ENCODE peak calls at places on chromosome 6, in ten cellular contexts. D is brain microvascular endothelial cell, L is germinal center, X is NCI-H510A treated with DMSO at 0.1 percent for 48 hours, A is T-cell, I is amygdala, U is non-pigmented ciliary epithelial cell, K is GM18507, S is cardiac fibroblast, E is body of pancreas. Z is an unnamed sample.

GRCh38 chr6:128919412-128919811 is 36.5 kb downstream of the LAMA2 start:
- DNase-seq in D (no peak), L (no peak), X (no peak), A (no peak), I (no peak), U (no peak), K (no peak), S (peak), E (no peak), Z (no peak)

GRCh38 chr6:43733471-43734293 is 36.3 kb upstream of the VEGFA start:
- DNase-seq in D (no peak), L (no peak), X (no peak), A (no peak), I (no peak), U (no peak), K (peak), S (no peak), E (no peak), Z (no peak)

GRCh38 chr6:1312444-1313363 is 806 bp downstream of the FOXQ1 start:
- DNase-seq in D (no peak), L (peak), X (no peak), A (no peak), I (no peak), U (no peak), K (no peak), S (no peak), E (peak), Z (no peak)

GRCh38 chr6:32689531-32690505 is 23.4 kb upstream of the HLA-DQB1 start:
- DNase-seq in D (peak), L (peak), X (no peak), A (no peak), I (no peak), U (no peak), K (no peak), S (no peak), E (no peak), Z (no peak)

GRCh38 chr6:87959083-87959482 is 88.6 kb upstream of the SPACA1 start:
- DNase-seq in D (no peak), L (no peak), X (no peak), A (no peak), I (no peak), U (no peak), K (no peak), S (no peak), E (no peak), Z (no peak)

GRCh38 chr6:31725502-31726350 is 2.6 kb downstream of the MPIG6B start:
- DNase-seq in D (no peak), L (no peak), X (no peak), A (no peak), I (no peak), U (no peak), K (no peak), S (peak), E (no peak), Z (peak)

GRCh38 chr6:85186546-85187170 is 263.2 kb upstream of the NT5E start:
- DNase-seq in D (no peak), L (no peak), X (no peak), A (no peak), I (no peak), U (no peak), K (no peak), S (peak), E (no peak), Z (no peak)

GRCh38 chr6:16653226-16653625 is 108.0 kb downstream of the ATXN1 start:
- DNase-seq in D (no peak), L (no peak), X (no peak), A (no peak), I (no peak), U (no peak), K (no peak), S (no peak), E (no peak), Z (no peak)

GRCh38 chr6:97632392-97632791 is 349.4 kb upstream of the MMS22L start:
- DNase-seq in D (no peak), L (no peak), X (no peak), A (no peak), I (no peak), U (no peak), K (no peak), S (no peak), E (no peak), Z (no peak)

GRCh38 chr6:128601060-128601459 is 80.7 kb upstream of the PTPRK start:
- DNase-seq in D (peak), L (no peak), X (no peak), A (no peak), I (no peak), U (peak), K (no peak), S (peak), E (peak), Z (peak)

GRCh38 chr6:162379762-162380409 is 347.7 kb downstream of the PRKN start:
- DNase-seq in D (peak), L (no peak), X (peak), A (no peak), I (no peak), U (no peak), K (no peak), S (no peak), E (no peak), Z (no peak)

GRCh38 chr6:72553531-72554202 is 68.2 kb upstream of the KCNQ5 start:
- DNase-seq in D (peak), L (no peak), X (peak), A (no peak), I (no peak), U (peak), K (no peak), S (peak), E (no peak), Z (peak)

GRCh38 chr6:137286926-137287325 is 67.7 kb upstream of the IFNGR1 start:
- DNase-seq in D (no peak), L (no peak), X (no peak), A (no peak), I (no peak), U (no peak), K (no peak), S (no peak), E (no peak), Z (no peak)

GRCh38 chr6:160387887-160388286 is 39.7 kb downstream of the SLC22A3 start:
- DNase-seq in D (no peak), L (no peak), X (no peak), A (no peak), I (no peak), U (no peak), K (no peak), S (peak), E (no peak), Z (peak)

GRCh38 chr6:138480279-138480949 is 18.9 kb downstream of the NHSL1 start:
- DNase-seq in D (no peak), L (no peak), X (no peak), A (no peak), I (no peak), U (no peak), K (no peak), S (no peak), E (peak), Z (no peak)

GRCh38 chr6:42010185-42010872 is 40.0 kb upstream of the TAF8 start:
- DNase-seq in D (no peak), L (peak), X (peak), A (no peak), I (no peak), U (no peak), K (no peak), S (peak), E (no peak), Z (no peak)

GRCh38 chr6:137258170-137258569 is 39.0 kb upstream of the IFNGR1 start:
- DNase-seq in D (peak), L (no peak), X (no peak), A (no peak), I (no peak), U (no peak), K (no peak), S (peak), E (no peak), Z (no peak)

GRCh38 chr6:56226946-56227879 is 20.2 kb downstream of the COL21A1 start:
- DNase-seq in D (peak), L (no peak), X (no peak), A (no peak), I (no peak), U (no peak), K (no peak), S (peak), E (no peak), Z (no peak)

GRCh38 chr6:125099211-125100017 is 54.2 kb upstream of the TPD52L1 start:
- DNase-seq in D (peak), L (peak), X (peak), A (peak), I (no peak), U (no peak), K (no peak), S (peak), E (peak), Z (no peak)

GRCh38 chr6:127900935-127901334 is at the start of gene THEMIS:
- DNase-seq in D (no peak), L (no peak), X (no peak), A (peak), I (no peak), U (no peak), K (no peak), S (no peak), E (no peak), Z (no peak)

GRCh38 chr6:2918936-2919335 is 15.8 kb upstream of the SERPINB9 start:
- DNase-seq in D (no peak), L (no peak), X (no peak), A (no peak), I (no peak), U (no peak), K (no peak), S (no peak), E (no peak), Z (no peak)

GRCh38 chr6:105163186-105163585 is 16.6 kb downstream of the POPDC3 start:
- DNase-seq in D (no peak), L (no peak), X (peak), A (no peak), I (no peak), U (no peak), K (no peak), S (no peak), E (no peak), Z (no peak)

GRCh38 chr6:36592221-36592655 is 1.9 kb upstream of the SRSF3 start:
- DNase-seq in D (no peak), L (peak), X (no peak), A (no peak), I (no peak), U (no peak), K (no peak), S (no peak), E (no peak), Z (no peak)

GRCh38 chr6:133046576-133046975 is 194.6 kb upstream of the EYA4 start:
- DNase-seq in D (no peak), L (no peak), X (no peak), A (no peak), I (no peak), U (no peak), K (no peak), S (no peak), E (no peak), Z (no peak)

GRCh38 chr6:82954937-82955577 is 110.6 kb downstream of the UBE3D start:
- DNase-seq in D (peak), L (no peak), X (no peak), A (no peak), I (no peak), U (peak), K (no peak), S (peak), E (no peak), Z (peak)

Z was measured in NCI-H226.